ENCODE peak calls at places on chromosome 15, in six cellular contexts. K is uterus, W is IMR-90, V is tibial nerve, R is HepG2, T is heart left ventricle. B is an unnamed sample.

GRCh38 chr15:33963831-33964664 is 4.2 kb upstream of the CHRM5 start:
- DNase-seq in K (no peak), W (peak), V (no peak), R (peak), T (no peak), B (peak)

GRCh38 chr15:33150516-33150915 is 44.0 kb downstream of the FMN1 start:
- DNase-seq in K (no peak), W (no peak), V (no peak), R (no peak), T (no peak), B (no peak)

GRCh38 chr15:40108061-40108854 is 421 bp downstream of the BMF start:
- DNase-seq in K (peak), W (peak), V (no peak), R (no peak), T (peak), B (peak)

GRCh38 chr15:88258021-88258641 is 1.6 kb upstream of the NTRK3 start:
- DNase-seq in K (no peak), W (no peak), V (no peak), R (peak), T (peak), B (peak)

GRCh38 chr15:70036585-70037343 is 61.0 kb downstream of the TLE3 start:
- DNase-seq in K (no peak), W (no peak), V (no peak), R (no peak), T (no peak), B (no peak)

GRCh38 chr15:71547066-71547465 is 263.3 kb upstream of the NR2E3 start:
- DNase-seq in K (peak), W (no peak), V (peak), R (no peak), T (peak), B (no peak)

GRCh38 chr15:93829115-93829849 is 402.1 kb upstream of the MCTP2 start:
- DNase-seq in K (peak), W (no peak), V (no peak), R (no peak), T (no peak), B (peak)

GRCh38 chr15:97836003-97836402 is 124.5 kb upstream of the ARRDC4 start:
- DNase-seq in K (no peak), W (no peak), V (no peak), R (no peak), T (no peak), B (no peak)

GRCh38 chr15:64155802-64156651 is 4.5 kb downstream of the SNX22 start:
- DNase-seq in K (no peak), W (no peak), V (no peak), R (no peak), T (no peak), B (no peak)
- TF ChIP-seq POLR2A in K (no peak), W (no peak), V (no peak), R (peak), T (no peak), B (no peak)

DNA sequence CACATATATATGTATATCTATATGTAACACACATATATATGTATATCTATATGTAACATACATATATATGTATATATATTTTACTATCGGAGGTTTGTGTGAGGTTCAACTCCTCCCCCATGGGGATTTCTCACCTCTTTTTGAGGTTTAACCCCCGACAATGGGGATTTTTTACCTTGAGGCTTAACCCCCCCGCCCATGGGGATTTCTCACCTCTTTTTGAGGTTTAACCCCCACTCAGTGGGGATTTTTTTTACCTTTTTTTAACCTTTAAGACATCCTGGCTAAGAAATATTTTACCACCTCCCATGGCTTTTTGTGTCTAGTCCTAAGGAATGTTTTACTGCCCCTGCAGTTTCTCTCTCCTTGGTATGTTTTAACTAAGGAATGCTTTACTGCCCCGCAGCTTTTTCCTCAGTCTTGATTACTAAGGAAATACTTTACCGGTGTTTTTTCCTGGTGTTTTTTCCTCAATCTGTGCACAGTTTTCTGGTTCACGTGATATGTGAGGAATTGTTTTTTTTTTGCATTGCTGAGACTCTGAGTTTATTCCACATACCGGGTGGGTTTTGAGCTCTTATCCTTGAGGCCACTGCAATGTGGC is 185.2 kb downstream of the KLF13 start:
- DNase-seq in K (no peak), W (no peak), V (no peak), R (no peak), T (no peak), B (no peak)
- TF ChIP-seq POLR2A in K (no peak), W (no peak), V (no peak), R (no peak), T (no peak), B (no peak)

DNA sequence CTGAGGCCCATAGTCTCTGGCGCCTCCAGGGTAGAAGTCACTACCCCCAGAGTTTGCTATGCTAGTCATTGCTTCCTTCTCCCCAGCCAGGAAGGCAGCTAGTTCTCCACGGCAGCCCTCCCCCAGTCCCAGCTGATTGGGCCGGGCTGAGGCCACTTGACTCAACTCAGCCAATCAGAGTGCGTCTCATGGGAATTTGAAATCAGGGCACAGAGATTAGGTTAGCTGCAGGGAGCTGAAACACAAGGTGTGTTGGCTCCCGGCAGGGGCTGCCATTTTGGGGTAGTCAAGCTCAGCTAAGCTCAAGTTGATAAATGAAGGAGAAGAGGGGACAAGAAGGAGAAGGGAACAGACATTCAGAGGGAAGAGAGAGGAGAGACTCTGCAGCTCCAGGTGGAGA is 32.8 kb downstream of the LINGO1 start:
- DNase-seq in K (no peak), W (peak), V (no peak), R (peak), T (peak), B (peak)
- TF ChIP-seq POLR2A in K (no peak), W (no peak), V (no peak), R (no peak), T (no peak), B (no peak)

GRCh38 chr15:77942611-77943211 is 134.8 kb downstream of the TBC1D2B start:
- DNase-seq in K (no peak), W (no peak), V (no peak), R (peak), T (no peak), B (no peak)

GRCh38 chr15:77940548-77940947 is 137.0 kb downstream of the TBC1D2B start:
- DNase-seq in K (no peak), W (no peak), V (no peak), R (no peak), T (no peak), B (no peak)

GRCh38 chr15:77939851-77940250 is 137.7 kb downstream of the TBC1D2B start:
- DNase-seq in K (no peak), W (no peak), V (no peak), R (no peak), T (no peak), B (no peak)

DNA sequence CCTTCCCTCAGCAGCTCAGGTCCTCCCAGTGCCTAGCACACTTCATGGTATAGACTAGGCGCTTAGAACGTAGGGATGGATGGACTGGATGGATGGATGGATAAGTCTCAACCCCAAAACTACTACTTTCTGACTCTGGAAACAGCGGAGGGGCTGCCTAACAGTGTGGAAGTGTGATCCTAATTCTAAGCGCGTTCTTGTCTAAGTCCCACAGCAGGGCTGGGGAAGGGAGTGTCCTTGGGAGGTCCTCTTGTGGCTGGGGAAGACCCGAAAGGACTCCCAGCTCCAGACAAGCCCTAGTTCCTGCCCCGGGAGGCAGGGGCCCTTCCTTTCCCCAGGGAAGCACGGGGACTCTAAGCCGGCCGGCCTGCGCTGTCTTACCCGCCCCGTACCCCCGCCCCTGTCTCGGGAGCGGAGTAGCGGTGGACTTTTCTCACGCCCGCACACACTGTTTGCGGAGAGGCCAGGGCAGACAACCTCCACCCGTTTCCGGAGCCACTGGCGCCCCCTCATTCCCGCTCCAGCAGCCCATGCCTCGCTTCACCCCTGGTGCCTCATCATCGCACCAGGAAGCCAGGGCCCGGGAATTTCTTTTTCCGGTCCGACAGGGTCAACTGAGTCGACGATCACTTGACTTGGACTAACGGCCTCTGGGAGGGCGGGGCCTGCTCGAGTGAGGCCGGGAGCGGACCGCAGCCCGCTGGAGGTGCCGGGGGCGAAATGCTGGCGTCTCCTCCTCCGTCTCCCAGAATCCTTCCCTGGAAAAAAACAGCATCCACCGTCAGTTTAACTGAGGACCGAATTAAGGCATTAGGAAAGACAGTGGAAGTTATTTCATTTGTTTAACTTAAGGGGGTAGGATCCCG is 133.3 kb downstream of the TBC1D2B start:
- DNase-seq in K (peak), W (peak), V (peak), R (peak), T (peak), B (peak)
- TF ChIP-seq POLR2A in K (no peak), W (no peak), V (no peak), R (peak), T (no peak), B (peak)

GRCh38 chr15:45588199-45588910 is 1.2 kb downstream of the BLOC1S6 start:
- DNase-seq in K (no peak), W (peak), V (no peak), R (peak), T (no peak), B (peak)

GRCh38 chr15:45585069-45585468 is 2.1 kb upstream of the BLOC1S6 start:
- DNase-seq in K (no peak), W (no peak), V (no peak), R (no peak), T (no peak), B (no peak)

GRCh38 chr15:45589296-45589695 is 2.1 kb downstream of the BLOC1S6 start:
- DNase-seq in K (no peak), W (peak), V (no peak), R (no peak), T (no peak), B (no peak)

GRCh38 chr15:45587861-45588170 is 637 bp downstream of the BLOC1S6 start:
- DNase-seq in K (no peak), W (no peak), V (no peak), R (no peak), T (no peak), B (no peak)

DNA sequence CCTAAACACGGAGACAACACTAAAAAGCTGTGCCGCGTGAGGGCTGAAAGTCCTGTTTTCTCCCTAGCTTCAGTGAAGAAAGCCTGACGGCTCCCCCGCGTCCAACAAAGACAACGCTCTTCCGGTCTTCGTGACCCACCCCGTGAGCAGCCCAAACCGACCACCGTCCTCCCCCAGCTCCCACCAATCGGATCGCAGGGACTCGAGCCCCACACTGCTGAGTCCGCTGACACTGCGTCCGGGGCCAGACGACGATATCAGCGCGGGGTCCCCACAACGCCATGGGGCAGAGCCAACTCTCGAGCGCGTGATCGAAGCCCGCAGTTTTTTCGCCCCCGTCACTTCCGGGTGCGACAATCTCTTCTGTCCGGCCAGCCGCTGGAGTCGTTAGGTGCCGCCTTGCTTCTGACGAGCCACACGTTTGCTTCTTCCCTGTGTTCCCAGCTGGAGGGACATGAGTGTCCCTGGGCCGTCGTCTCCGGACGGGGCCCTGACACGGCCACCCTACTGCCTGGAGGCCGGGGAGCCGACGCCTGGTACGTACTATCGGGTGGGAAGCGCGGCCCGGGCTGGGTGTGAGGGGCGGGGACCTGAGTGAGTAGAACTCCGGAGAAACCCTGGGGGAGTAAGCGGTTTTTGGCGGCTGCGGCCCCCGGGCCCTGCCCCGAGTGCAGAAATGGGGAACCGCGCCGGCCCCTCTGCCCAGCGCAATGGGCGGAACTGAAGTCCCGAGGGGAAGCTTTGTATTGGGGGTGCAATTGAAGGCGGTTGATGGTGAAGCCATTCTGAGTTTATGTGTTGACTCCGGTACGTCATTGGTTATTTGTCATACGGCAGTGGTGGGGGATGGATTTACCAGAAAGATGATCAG is at the start of gene BLOC1S6:
- DNase-seq in K (peak), W (peak), V (peak), R (peak), T (peak), B (peak)
- TF ChIP-seq POLR2A in K (peak), W (peak), V (no peak), R (peak), T (no peak), B (peak)

GRCh38 chr15:56918907-56919707 is 663 bp downstream of the TCF12 start:
- DNase-seq in K (peak), W (peak), V (no peak), R (peak), T (peak), B (peak)
- TF ChIP-seq POLR2A in K (peak), W (peak), V (no peak), R (peak), T (no peak), B (no peak)

GRCh38 chr15:100918690-100919480 is at the start of gene LRRK1:
- DNase-seq in K (no peak), W (peak), V (no peak), R (no peak), T (peak), B (peak)
- TF ChIP-seq POLR2A in K (no peak), W (no peak), V (no peak), R (no peak), T (no peak), B (no peak)

GRCh38 chr15:42157981-42158765 is 1.7 kb upstream of the PLA2G4F start:
- DNase-seq in K (peak), W (peak), V (no peak), R (no peak), T (no peak), B (no peak)
- TF ChIP-seq POLR2A in K (no peak), W (no peak), V (no peak), R (no peak), T (no peak), B (peak)

GRCh38 chr15:81427176-81427575 is 53.2 kb upstream of the TMC3 start:
- DNase-seq in K (no peak), W (no peak), V (no peak), R (no peak), T (no peak), B (no peak)
- TF ChIP-seq POLR2A in K (no peak), W (no peak), V (no peak), R (no peak), T (no peak), B (no peak)

DNA sequence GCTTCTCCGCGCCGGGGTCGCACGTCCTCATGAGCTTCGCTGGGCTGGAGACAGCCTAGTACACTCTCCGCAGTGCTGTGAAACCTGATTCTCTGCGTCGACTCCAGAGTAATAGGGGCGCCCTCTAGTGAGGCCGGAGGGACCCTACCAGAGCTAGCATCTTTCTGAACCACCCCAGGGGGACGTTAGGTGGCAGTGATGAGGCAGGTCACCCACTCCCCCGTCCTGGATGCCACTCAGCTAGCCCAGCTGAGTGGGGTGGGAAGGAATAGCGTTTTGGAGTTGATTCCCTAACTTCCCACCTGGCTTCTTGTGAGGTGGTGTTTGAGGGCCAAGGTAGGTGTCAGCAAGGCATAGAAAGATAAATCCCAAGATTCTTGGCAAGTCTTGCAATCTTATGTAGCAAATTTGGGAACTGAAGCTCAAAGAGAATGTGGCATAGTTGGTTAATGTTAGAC is 4.0 kb downstream of the DUOXA2 start:
- DNase-seq in K (peak), W (peak), V (peak), R (peak), T (peak), B (peak)
- TF ChIP-seq POLR2A in K (no peak), W (no peak), V (no peak), R (no peak), T (no peak), B (no peak)

B was measured in erythroblast.